ENCODE peak calls at places on chromosomes 5 and 9, in seven cellular contexts. Z, X, F, G, S, J and N are unnamed samples.

GRCh38 chr5:89283758-89284493 is 400.9 kb upstream of the MEF2C start:
- DNase-seq in X (no peak), G (no peak), J (no peak), F (no peak), Z (peak), S (no peak), N (no peak)

GRCh38 chr5:116363780-116364179 is 210.8 kb downstream of the SEMA6A start:
- DNase-seq in G (no peak), S (no peak), J (no peak), Z (no peak), F (no peak), X (no peak), N (no peak)

GRCh38 chr9:629136-629535 is 212.4 kb upstream of the DMRT1 start:
- DNase-seq in X (no peak), S (no peak), F (no peak), J (no peak), G (no peak), Z (no peak), N (no peak)

GRCh38 chr5:43042176-43042625 is 2.1 kb upstream of the ANXA2R start:
- DNase-seq in F (peak), Z (peak), S (peak), J (peak), G (no peak), X (no peak), N (peak)

GRCh38 chr9:131733601-131734061 is 6.2 kb downstream of the RAPGEF1 start:
- DNase-seq in X (no peak), Z (peak), F (peak), J (no peak), G (no peak), S (peak), N (peak)

GRCh38 chr9:6449645-6450044 is 36.6 kb downstream of the UHRF2 start:
- DNase-seq in X (no peak), J (no peak), S (peak), G (no peak), F (no peak), Z (no peak), N (no peak)

GRCh38 chr5:90894866-90895420 is 336.3 kb downstream of the ADGRV1 start:
- DNase-seq in Z (no peak), S (no peak), F (no peak), J (no peak), X (no peak), G (no peak), N (no peak)

GRCh38 chr5:39073759-39074008 is 515 bp downstream of the RICTOR start:
- DNase-seq in Z (peak), F (peak), S (no peak), J (peak), X (no peak), G (no peak), N (no peak)

GRCh38 chr9:125968975-125969374 is 221.8 kb downstream of the PBX3 start:
- DNase-seq in G (no peak), X (no peak), S (no peak), Z (no peak), J (no peak), F (no peak), N (no peak)

GRCh38 chr5:68683632-68684035 is 410.2 kb upstream of the SLC30A5 start:
- DNase-seq in F (no peak), X (no peak), J (peak), S (peak), G (no peak), Z (no peak), N (no peak)

GRCh38 chr5:55918097-55919035 is 67.2 kb downstream of the IL31RA start:
- DNase-seq in J (no peak), S (no peak), F (no peak), G (peak), Z (no peak), X (no peak), N (no peak)